ENCODE peak calls at places on chromosomes 1 and 21, in seven cellular contexts. J, W, U, K, N, Y and C are unnamed samples. For H3K4me1 and H3K36me3, the result is how much of the 10 kb centered on the place peaks cover.

GRCh38 chr1:963746-964525 is 2.3 kb upstream of the PLEKHN1 start:
- DNase-seq in J (no peak), W (no peak), U (no peak), K (no peak), N (no peak), Y (no peak), C (no peak)

GRCh38 chr1:58888776-58889341 is 105.0 kb upstream of the JUN start:
- DNase-seq in J (no peak), W (no peak), U (no peak), K (no peak), N (no peak), Y (no peak), C (no peak)

GRCh38 chr1:182586380-182586779 is 2.7 kb downstream of the RNASEL start:
- DNase-seq in J (no peak), W (peak), U (no peak), K (no peak), N (no peak), Y (no peak), C (no peak)

GRCh38 chr21:33412832-33413519 is 9.8 kb downstream of the IFNGR2 start:
- DNase-seq in J (no peak), W (no peak), U (no peak), K (no peak), N (peak), Y (peak), C (no peak)

GRCh38 chr1:107450899-107451664 is 310.2 kb downstream of the NTNG1 start:
- DNase-seq in J (no peak), W (no peak), U (no peak), K (no peak), N (no peak), Y (no peak), C (no peak)

GRCh38 chr1:235702412-235702811 is 52.8 kb upstream of the GNG4 start:
- DNase-seq in J (no peak), W (no peak), U (no peak), K (no peak), N (no peak), Y (no peak), C (no peak)

GRCh38 chr1:25729774-25730173 is 70.2 kb upstream of the SELENON start:
- DNase-seq in J (no peak), W (no peak), U (no peak), K (peak), N (peak), Y (no peak), C (peak)

GRCh38 chr1:186465956-186466355 is 5.0 kb upstream of the PDC start:
- DNase-seq in J (no peak), W (no peak), U (no peak), K (no peak), N (no peak), Y (no peak), C (no peak)

GRCh38 chr1:41891403-41891896 is 27.3 kb downstream of the HIVEP3 start:
- DNase-seq in J (no peak), W (no peak), U (peak), K (peak), N (no peak), Y (peak), C (no peak)

GRCh38 chr1:56137829-56138505 is 441.4 kb downstream of the PLPP3 start:
- DNase-seq in J (no peak), W (no peak), U (no peak), K (no peak), N (no peak), Y (no peak), C (no peak)

GRCh38 chr1:7121622-7121988 is 336.4 kb downstream of the CAMTA1 start:
- DNase-seq in J (peak), W (no peak), U (no peak), K (peak), N (peak), Y (peak), C (no peak)

GRCh38 chr1:85200367-85200869 is 398 bp downstream of the SYDE2 start:
- DNase-seq in J (peak), W (no peak), U (peak), K (peak), N (no peak), Y (peak), C (peak)

GRCh38 chr1:45010855-45011811 is at the start of gene HECTD3:
- DNase-seq in J (peak), W (peak), U (peak), K (peak), N (peak), Y (peak), C (peak)

GRCh38 chr1:87362834-87363426 is 34.2 kb downstream of the LMO4 start:
- DNase-seq in J (no peak), W (no peak), U (no peak), K (no peak), N (no peak), Y (no peak), C (no peak)

GRCh38 chr1:23865543-23865930 is 2.6 kb downstream of the FUCA1 start:
- DNase-seq in J (no peak), W (no peak), U (no peak), K (peak), N (no peak), Y (peak), C (peak)

GRCh38 chr1:210301254-210301955 is 27.3 kb upstream of the HHAT start:
- DNase-seq in J (no peak), W (no peak), U (no peak), K (no peak), N (no peak), Y (no peak), C (no peak)

GRCh38 chr1:53589043-53589887 is 130.1 kb downstream of the DMRTB1 start:
- DNase-seq in J (no peak), W (no peak), U (no peak), K (peak), N (no peak), Y (peak), C (no peak)

GRCh38 chr1:107477233-107477632 is 336.4 kb downstream of the NTNG1 start:
- DNase-seq in J (peak), W (peak), U (no peak), K (no peak), N (no peak), Y (no peak), C (peak)

GRCh38 chr21:38956791-38957571 is 151.3 kb downstream of the ETS2 start:
- DNase-seq in J (no peak), W (no peak), U (no peak), K (no peak), N (no peak), Y (peak), C (no peak)

GRCh38 chr1:10664251-10664650 is 132.2 kb downstream of the CASZ1 start:
- DNase-seq in J (peak), W (no peak), U (no peak), K (no peak), N (no peak), Y (peak), C (peak)

GRCh38 chr1:3192825-3193224 is 123.8 kb downstream of the PRDM16 start:
- DNase-seq in J (no peak), W (no peak), U (no peak), K (peak), N (no peak), Y (no peak), C (no peak)

GRCh38 chr21:43919283-43919682 is 54.3 kb downstream of the AGPAT3 start:
- DNase-seq in J (no peak), W (no peak), U (no peak), K (no peak), N (no peak), Y (no peak), C (no peak)
- H3K4me1 ChIP-seq in J (under half), W (under half), U (half or more), K (under half), N (under half), Y (under half), C (under half)

GRCh38 chr1:159077657-159077961 is 1.0 kb upstream of the AIM2 start:
- DNase-seq in J (no peak), W (no peak), U (no peak), K (no peak), N (no peak), Y (no peak), C (no peak)

GRCh38 chr1:159076438-159076752 is 171 bp downstream of the AIM2 start:
- DNase-seq in J (no peak), W (no peak), U (no peak), K (no peak), N (no peak), Y (no peak), C (no peak)

GRCh38 chr1:159079518-159079917 is 3.0 kb upstream of the AIM2 start:
- DNase-seq in J (no peak), W (no peak), U (no peak), K (no peak), N (no peak), Y (no peak), C (no peak)

GRCh38 chr1:159071970-159072582 is 4.5 kb downstream of the AIM2 start:
- DNase-seq in J (no peak), W (peak), U (no peak), K (no peak), N (no peak), Y (no peak), C (no peak)

GRCh38 chr1:159076753-159077656 is at the start of gene AIM2:
- DNase-seq in J (no peak), W (peak), U (peak), K (peak), N (no peak), Y (peak), C (no peak)
- H3K4me3 ChIP-seq in J (no peak), W (no peak), U (peak), K (no peak), N (no peak), Y (no peak), C (no peak)

DNA sequence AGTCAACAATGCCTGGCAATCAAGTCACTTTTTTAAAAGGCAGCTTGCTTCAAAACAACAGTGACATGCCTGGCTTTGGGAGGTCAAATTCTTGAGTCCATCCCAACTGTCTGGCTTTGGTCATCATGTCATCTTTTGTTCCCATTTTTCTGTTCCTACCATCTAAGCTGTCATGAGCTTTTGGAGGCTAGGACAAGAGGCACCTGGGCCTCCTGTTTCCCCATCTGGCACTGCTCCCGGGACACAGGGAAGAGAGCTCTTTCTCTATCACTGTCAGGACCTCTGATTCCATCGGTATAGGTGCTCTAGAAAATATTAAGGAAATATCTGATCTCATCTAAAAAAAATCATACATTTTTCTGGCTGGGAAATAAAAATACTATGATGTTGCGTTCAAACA is 156.3 kb downstream of the CLIC6 start:
- DNase-seq in J (no peak), W (no peak), U (no peak), K (no peak), N (no peak), Y (no peak), C (no peak)
- H3K36me3 ChIP-seq in J (under half), W (half or more), U (under half), K (under half), N (under half), Y (under half), C (half or more)

GRCh38 chr1:153542956-153543737 is 2.4 kb upstream of the S100A5 start:
- DNase-seq in J (no peak), W (no peak), U (no peak), K (peak), N (no peak), Y (no peak), C (no peak)

GRCh38 chr1:153539395-153540093 is 1.2 kb downstream of the S100A5 start:
- DNase-seq in J (no peak), W (no peak), U (no peak), K (no peak), N (no peak), Y (no peak), C (no peak)

GRCh38 chr1:153541641-153542569 is 1.2 kb upstream of the S100A5 start:
- DNase-seq in J (no peak), W (no peak), U (no peak), K (no peak), N (no peak), Y (no peak), C (no peak)

GRCh38 chr1:153538315-153538821 is 2.4 kb downstream of the S100A5 start:
- DNase-seq in J (no peak), W (peak), U (no peak), K (peak), N (peak), Y (peak), C (no peak)

DNA sequence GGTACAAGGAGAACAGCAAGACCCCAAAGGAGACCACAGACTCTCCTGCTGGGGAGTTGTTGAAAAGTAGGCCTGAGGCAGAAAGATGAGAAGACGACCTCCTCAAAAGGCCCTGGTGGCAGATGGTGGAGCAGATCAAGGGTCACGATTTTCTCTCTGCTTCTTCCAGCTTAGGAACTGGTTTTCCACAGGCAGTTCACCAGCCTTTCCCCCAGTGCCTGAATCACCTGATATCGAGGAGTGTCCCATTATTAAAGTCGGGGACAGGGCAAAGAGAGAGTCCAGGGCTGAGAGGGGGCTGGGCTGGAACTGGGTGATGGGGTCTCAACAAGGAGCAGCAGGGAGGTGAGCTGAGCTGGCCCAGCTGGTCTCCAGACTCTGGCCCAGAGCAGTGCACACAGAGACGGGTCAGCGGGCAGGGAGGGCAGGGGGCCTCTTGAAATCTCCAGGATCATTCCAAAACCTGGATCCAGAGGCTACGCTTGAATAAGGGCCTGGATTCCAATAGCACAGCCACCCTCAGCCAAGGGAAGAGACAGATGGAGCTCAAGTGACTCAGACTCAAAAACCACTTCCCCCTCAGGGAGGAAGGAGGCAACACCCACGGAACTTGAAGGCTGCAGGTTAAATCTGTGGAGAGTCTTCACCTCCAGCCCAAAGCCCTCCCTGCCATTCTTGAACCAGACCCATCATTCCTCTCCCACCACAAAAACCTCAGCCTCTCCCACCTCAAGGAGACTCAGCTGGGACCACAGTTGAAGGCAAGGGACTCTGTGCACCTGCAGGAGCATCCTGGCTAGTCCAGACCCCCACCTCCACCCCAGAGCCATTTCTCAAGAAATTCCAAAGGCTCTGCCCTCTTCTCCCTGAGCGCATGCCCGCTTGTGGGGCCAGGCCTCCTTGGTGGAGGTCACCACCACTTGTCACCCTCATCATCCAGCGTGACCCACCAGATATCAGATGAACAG is at the start of gene S100A5:
- DNase-seq in J (no peak), W (no peak), U (peak), K (peak), N (no peak), Y (no peak), C (peak)
- H3K4me1 ChIP-seq in J (under half), W (half or more), U (half or more), K (under half), N (under half), Y (under half), C (under half)

DNA sequence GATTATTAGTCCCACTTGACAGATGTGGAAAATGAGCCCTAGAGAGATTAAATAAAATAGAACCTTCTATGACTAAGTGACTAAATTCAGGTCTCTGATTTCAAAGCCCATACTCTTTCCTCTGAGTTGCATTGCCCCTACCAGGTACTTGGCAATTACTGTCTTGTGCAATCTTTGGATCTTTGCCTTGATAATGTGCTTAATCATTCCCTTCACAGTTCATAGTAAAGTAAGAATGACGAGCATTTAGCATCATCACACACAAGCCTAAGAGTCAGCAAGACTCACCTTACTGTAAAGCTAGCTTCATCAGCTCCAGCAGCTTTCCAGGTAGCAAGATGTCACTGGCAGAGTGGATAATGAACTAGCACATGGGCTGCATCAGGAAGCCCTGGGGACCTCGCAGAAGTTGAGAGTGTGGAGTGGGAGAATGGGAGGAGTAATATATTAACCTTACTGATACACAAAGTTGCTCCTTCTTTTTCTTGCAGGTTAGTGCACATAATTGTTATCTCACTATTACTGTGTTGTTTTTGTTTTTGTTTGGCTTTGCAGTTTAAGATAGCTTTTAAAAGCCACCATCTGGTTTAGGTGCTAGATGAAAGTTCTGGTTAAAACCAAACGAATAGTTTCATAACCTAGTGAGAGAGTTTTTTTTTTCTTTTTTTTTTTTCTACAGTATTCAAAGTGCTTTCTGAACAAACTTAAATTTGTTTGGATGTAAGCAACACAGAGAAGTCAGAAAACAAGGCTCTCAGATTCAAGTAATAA is 71.8 kb downstream of the PBX1 start:
- DNase-seq in J (no peak), W (no peak), U (no peak), K (no peak), N (no peak), Y (no peak), C (no peak)
- H3K4me3 ChIP-seq in J (no peak), W (no peak), U (no peak), K (no peak), N (no peak), Y (no peak), C (no peak)

GRCh38 chr1:70220517-70221240 is 501 bp upstream of the SRSF11 start:
- DNase-seq in J (no peak), W (no peak), U (no peak), K (no peak), N (no peak), Y (no peak), C (no peak)
- H3K36me3 ChIP-seq in J (under half), W (half or more), U (under half), K (under half), N (under half), Y (under half), C (under half)

DNA sequence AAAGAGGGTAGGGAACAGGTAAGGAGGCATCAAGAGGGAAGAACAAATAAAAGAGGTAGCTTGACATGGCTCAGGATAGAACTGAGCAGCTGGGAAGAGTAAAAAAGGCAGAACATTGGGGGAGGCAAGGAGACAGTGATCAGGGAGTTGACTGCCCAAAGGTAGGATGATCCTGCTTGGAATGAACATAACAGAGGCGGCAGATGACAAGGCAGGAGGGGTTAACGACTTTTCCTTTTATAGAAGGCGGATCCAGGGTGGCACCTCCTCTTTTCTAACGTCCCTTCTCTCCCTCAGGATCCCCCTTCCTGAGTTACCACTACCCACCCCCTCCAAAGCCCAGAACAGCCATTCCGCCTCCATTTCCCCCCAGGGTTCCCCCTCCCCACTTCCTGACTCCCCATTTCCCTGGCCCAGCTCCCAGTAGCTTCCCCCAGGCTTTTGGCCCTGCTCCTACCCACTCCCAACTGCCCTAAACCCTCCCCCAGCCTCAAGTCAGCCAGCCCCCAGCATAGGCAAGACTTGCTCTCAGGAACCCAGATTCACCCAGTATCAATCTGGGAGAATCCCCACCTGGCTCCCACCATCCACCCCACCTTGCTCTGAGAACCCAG is 759 bp upstream of the ADAMTS4 start:
- DNase-seq in J (no peak), W (peak), U (no peak), K (peak), N (no peak), Y (no peak), C (no peak)
- H3K4me1 ChIP-seq in J (half or more), W (half or more), U (half or more), K (under half), N (under half), Y (under half), C (under half)

GRCh38 chr21:42658320-42659105 is 5.1 kb downstream of the PDE9A start:
- DNase-seq in J (no peak), W (no peak), U (peak), K (no peak), N (no peak), Y (no peak), C (no peak)
- H3K4me3 ChIP-seq in J (no peak), W (no peak), U (no peak), K (no peak), N (no peak), Y (no peak), C (no peak)